ENCODE peak calls at places on chromosome 16, in eight cellular contexts. N is SK-N-SH, L is neuronal stem cell, I is astrocyte, O is endothelial cell of umbilical vein, E is GM23248, F is DND-41, R is K562. Q is an unnamed sample.
A peak's percentile ranks its signal among the peaks of the same experiment; 100 is the strongest.

GRCh38 chr16:84530590-84530989 is 26.1 kb upstream of the MEAK7 start:
- DNase-seq in N (no peak), L (no peak), I (no peak), O (no peak), E (no peak), F (no peak), R (no peak), Q (no peak)

GRCh38 chr16:85983064-85983463 is 84.1 kb downstream of the IRF8 start:
- DNase-seq in N (no peak), L (no peak), I (no peak), O (no peak), E (no peak), F (no peak), R (no peak), Q (no peak)

GRCh38 chr16:61684566-61684965 is 351.7 kb downstream of the CDH8 start:
- DNase-seq in N (no peak), L (no peak), I (peak; percentile 4), O (no peak), E (no peak), F (no peak), R (no peak), Q (no peak)

GRCh38 chr16:12901204-12901596 is 198 bp upstream of the SHISA9 start:
- DNase-seq in N (peak; percentile 37), L (peak; percentile 79), I (no peak), O (no peak), E (no peak), F (no peak), R (no peak), Q (no peak)

GRCh38 chr16:66205287-66206167 is 161.0 kb upstream of the CDH5 start:
- DNase-seq in N (no peak), L (no peak), I (no peak), O (no peak), E (peak; percentile 70), F (no peak), R (no peak), Q (peak; percentile 6)

GRCh38 chr16:16879567-16880251 is 500.8 kb downstream of the NPIPA7 start:
- DNase-seq in N (no peak), L (no peak), I (no peak), O (no peak), E (no peak), F (no peak), R (no peak), Q (no peak)

GRCh38 chr16:56849690-56850680 is 15.0 kb upstream of the SLC12A3 start:
- DNase-seq in N (no peak), L (no peak), I (peak; percentile 64), O (no peak), E (no peak), F (no peak), R (no peak), Q (no peak)

GRCh38 chr16:53159781-53160436 is 105.1 kb downstream of the CHD9 start:
- DNase-seq in N (peak; percentile 43), L (peak; percentile 37), I (peak; percentile 29), O (peak; percentile 70), E (peak; percentile 69), F (peak; percentile 37), R (peak; percentile 74), Q (peak; percentile 84)

GRCh38 chr16:16162591-16162990 is 60.7 kb downstream of the ABCC6 start:
- DNase-seq in N (no peak), L (no peak), I (no peak), O (no peak), E (no peak), F (no peak), R (no peak), Q (no peak)

GRCh38 chr16:61858996-61859395 is 177.2 kb downstream of the CDH8 start:
- DNase-seq in N (no peak), L (no peak), I (peak; percentile 36), O (no peak), E (peak; percentile 39), F (no peak), R (no peak), Q (no peak)

GRCh38 chr16:54284319-54284930 is 2.2 kb downstream of the IRX3 start:
- DNase-seq in N (peak; percentile 57), L (peak; percentile 44), I (no peak), O (no peak), E (peak; percentile 47), F (peak; percentile 65), R (no peak), Q (no peak)

GRCh38 chr16:66521227-66521626 is 28.7 kb downstream of the TK2 start:
- DNase-seq in N (no peak), L (no peak), I (no peak), O (no peak), E (no peak), F (peak; percentile 16), R (no peak), Q (no peak)

GRCh38 chr16:57653936-57654335 is 14.2 kb upstream of the ADGRG3 start:
- DNase-seq in N (no peak), L (no peak), I (no peak), O (peak; percentile 70), E (no peak), F (no peak), R (no peak), Q (no peak)

GRCh38 chr16:85689285-85689949 is 663 bp upstream of the GINS2 start:
- DNase-seq in N (no peak), L (no peak), I (no peak), O (no peak), E (peak; percentile 10), F (no peak), R (no peak), Q (no peak)

GRCh38 chr16:4316103-4316731 is 350 bp downstream of the GLIS2 start:
- DNase-seq in N (peak; percentile 78), L (no peak), I (no peak), O (no peak), E (peak; percentile 73), F (no peak), R (peak; percentile 59), Q (peak; percentile 65)

GRCh38 chr16:63983401-63983800 is 1138.5 kb downstream of the CDH11 start:
- DNase-seq in N (no peak), L (no peak), I (no peak), O (no peak), E (no peak), F (no peak), R (no peak), Q (no peak)

GRCh38 chr16:71311553-71312158 is 22.5 kb upstream of the CMTR2 start:
- DNase-seq in N (peak; percentile 61), L (peak; percentile 80), I (no peak), O (peak; percentile 28), E (peak; percentile 38), F (peak; percentile 51), R (peak; percentile 45), Q (peak; percentile 71)

GRCh38 chr16:84271866-84272265 is 22.8 kb upstream of the WFDC1 start:
- DNase-seq in N (no peak), L (no peak), I (no peak), O (no peak), E (no peak), F (no peak), R (no peak), Q (no peak)

GRCh38 chr16:26525856-26526255 is 540.9 kb upstream of the C16orf82 start:
- DNase-seq in N (no peak), L (no peak), I (no peak), O (no peak), E (no peak), F (no peak), R (no peak), Q (no peak)

GRCh38 chr16:86171329-86171728 is 272.4 kb downstream of the IRF8 start:
- DNase-seq in N (no peak), L (no peak), I (peak; percentile 97), O (no peak), E (peak; percentile 38), F (no peak), R (no peak), Q (no peak)

GRCh38 chr16:23129686-23130085 is 19.6 kb downstream of the USP31 start:
- DNase-seq in N (no peak), L (no peak), I (no peak), O (no peak), E (no peak), F (no peak), R (no peak), Q (peak; percentile 17)
- H3K9ac ChIP-seq in N (no peak overlapping the region), L (no peak overlapping the region), I (no peak overlapping the region), O (no peak overlapping the region), E (no peak overlapping the region), F (no peak overlapping the region), R (no peak overlapping the region), Q (no peak overlapping the region)

DNA sequence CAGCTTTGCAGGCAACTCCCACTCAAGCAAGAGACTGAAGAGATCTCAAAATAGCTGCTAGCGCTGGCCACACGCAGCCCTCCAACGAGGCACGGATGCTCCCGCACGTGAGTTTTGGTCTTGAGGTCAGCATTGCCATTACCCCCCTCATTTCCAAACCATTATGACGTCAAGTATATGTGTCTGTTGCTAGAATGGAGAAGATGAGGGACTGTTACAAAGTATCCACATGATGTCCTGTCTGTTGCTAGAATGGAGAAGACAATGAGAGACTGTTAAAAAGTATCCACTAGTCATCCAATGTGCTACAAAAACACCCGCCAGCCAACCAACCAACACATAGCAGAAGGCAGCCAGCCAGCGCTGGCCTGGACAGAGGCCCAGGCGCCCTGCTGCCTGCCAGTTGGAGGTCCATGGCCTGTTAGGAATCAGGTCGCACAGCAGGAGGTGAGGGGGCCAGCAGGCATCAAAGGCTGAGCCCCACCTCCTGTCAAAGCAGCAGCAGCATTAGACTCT is 24.8 kb downstream of the KLHDC4 start:
- DNase-seq in N (no peak), L (no peak), I (peak; percentile 76), O (no peak), E (peak; percentile 56), F (no peak), R (no peak), Q (no peak)
- H3K4me1 ChIP-seq in N (peaks cover 5% of the 10 kb centered on the region), L (peaks cover 1% of the 10 kb centered on the region), I (peaks cover 17% of the 10 kb centered on the region), O (no peaks in the 10 kb centered on the region), E (peaks cover 6% of the 10 kb centered on the region), F (no peaks in the 10 kb centered on the region), R (peaks cover 7% of the 10 kb centered on the region), Q (no peaks in the 10 kb centered on the region)

DNA sequence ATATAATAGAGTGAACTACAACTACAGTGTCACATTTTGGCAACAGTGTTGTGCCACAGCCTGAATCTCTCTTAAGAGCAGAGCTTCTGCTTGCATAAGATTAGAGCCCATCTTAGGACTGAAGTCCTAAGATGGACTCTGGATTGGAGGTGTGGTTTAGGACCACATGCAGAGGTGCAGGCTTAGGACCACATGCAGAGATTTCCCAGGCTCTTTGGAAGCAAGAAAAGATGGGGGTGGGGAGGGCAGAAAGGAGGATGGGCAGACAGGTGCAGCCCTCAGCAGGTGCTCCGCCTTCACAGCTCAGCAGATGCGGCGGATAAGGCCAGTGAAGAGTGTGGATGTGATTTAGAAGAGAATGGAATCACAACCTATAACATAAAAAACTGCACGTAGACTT is 128.7 kb downstream of the TANGO6 start:
- DNase-seq in N (no peak), L (no peak), I (no peak), O (no peak), E (no peak), F (no peak), R (no peak), Q (peak; percentile 32)
- H3K4me3 ChIP-seq in N (no peak overlapping the region), L (no peak overlapping the region), I (no peak overlapping the region), O (no peak overlapping the region), E (no peak overlapping the region), F (no peak overlapping the region), R (no peak overlapping the region), Q (no peak overlapping the region)

GRCh38 chr16:5768445-5768844 is 670.9 kb upstream of the EEF2KMT start:
- DNase-seq in N (no peak), L (no peak), I (no peak), O (no peak), E (no peak), F (no peak), R (no peak), Q (peak; percentile 34)
- H3K9ac ChIP-seq in N (no peak overlapping the region), L (no peak overlapping the region), I (no peak overlapping the region), O (no peak overlapping the region), E (no peak overlapping the region), F (no peak overlapping the region), R (no peak overlapping the region), Q (no peak overlapping the region)

GRCh38 chr16:11794991-11795886 is 1.8 kb downstream of the ZC3H7A start:
- DNase-seq in N (no peak), L (no peak), I (no peak), O (no peak), E (peak; percentile 35), F (no peak), R (peak; percentile 35), Q (no peak)
- H3K4me1 ChIP-seq in N (peaks cover 41% of the 10 kb centered on the region), L (peaks cover 17% of the 10 kb centered on the region), I (peaks cover 20% of the 10 kb centered on the region), O (peaks cover 32% of the 10 kb centered on the region), E (peaks cover 43% of the 10 kb centered on the region), F (peaks cover 58% of the 10 kb centered on the region), R (peaks cover 42% of the 10 kb centered on the region), Q (peaks cover 59% of the 10 kb centered on the region)

Q was measured in Karpas-422.